ENCODE peak calls at places on chromosomes 7 and 10, in ten cellular contexts. One of them, this sample, is unnamed.

GRCh38 chr7:36091571-36092176 is 61.4 kb upstream of the EEPD1 start:
- DNase-seq in HT1080: no peak
- DNase-seq in mesothelial cell of epicardium: no peak
- DNase-seq in nephron progenitor cell: no peak
- DNase-seq in naive thymus-derived CD8-positive, alpha-beta T cell: no peak
- DNase-seq in NCI-H1105 treated with DMSO at 0.1 percent for 48 hours: no peak
- DNase-seq in non-pigmented ciliary epithelial cell: no peak
- DNase-seq in foreskin melanocyte: no peak
- DNase-seq in effector CD4-positive, alpha-beta T cell: no peak
- DNase-seq in tibial artery: no peak
- DNase-seq in this sample: no peak

GRCh38 chr10:77386833-77387232 is 250.8 kb downstream of the KCNMA1 start:
- DNase-seq in foreskin melanocyte: no peak
- DNase-seq in nephron progenitor cell: no peak
- DNase-seq in non-pigmented ciliary epithelial cell: peak; percentile 31
- DNase-seq in mesothelial cell of epicardium: no peak
- DNase-seq in effector CD4-positive, alpha-beta T cell: no peak
- DNase-seq in naive thymus-derived CD8-positive, alpha-beta T cell: no peak
- DNase-seq in NCI-H1105 treated with DMSO at 0.1 percent for 48 hours: no peak
- DNase-seq in tibial artery: no peak
- DNase-seq in HT1080: peak; percentile 96
- DNase-seq in this sample: no peak

GRCh38 chr10:130362308-130362761 is 226.1 kb downstream of the GLRX3 start:
- DNase-seq in nephron progenitor cell: peak; percentile 70
- DNase-seq in mesothelial cell of epicardium: peak; percentile 49
- DNase-seq in non-pigmented ciliary epithelial cell: no peak
- DNase-seq in foreskin melanocyte: no peak
- DNase-seq in HT1080: no peak
- DNase-seq in effector CD4-positive, alpha-beta T cell: no peak
- DNase-seq in NCI-H1105 treated with DMSO at 0.1 percent for 48 hours: peak; percentile 26
- DNase-seq in naive thymus-derived CD8-positive, alpha-beta T cell: no peak
- DNase-seq in tibial artery: no peak
- DNase-seq in this sample: no peak

GRCh38 chr10:46234431-46235060 is 52.3 kb upstream of the ANTXRL start:
- DNase-seq in nephron progenitor cell: no peak
- DNase-seq in NCI-H1105 treated with DMSO at 0.1 percent for 48 hours: no peak
- DNase-seq in non-pigmented ciliary epithelial cell: no peak
- DNase-seq in mesothelial cell of epicardium: peak; percentile 6
- DNase-seq in naive thymus-derived CD8-positive, alpha-beta T cell: no peak
- DNase-seq in foreskin melanocyte: no peak
- DNase-seq in effector CD4-positive, alpha-beta T cell: no peak
- DNase-seq in tibial artery: no peak
- DNase-seq in HT1080: no peak
- DNase-seq in this sample: no peak

GRCh38 chr10:129730993-129731325 is 233.1 kb downstream of the EBF3 start:
- DNase-seq in foreskin melanocyte: no peak
- DNase-seq in NCI-H1105 treated with DMSO at 0.1 percent for 48 hours: no peak
- DNase-seq in tibial artery: no peak
- DNase-seq in mesothelial cell of epicardium: no peak
- DNase-seq in non-pigmented ciliary epithelial cell: no peak
- DNase-seq in HT1080: no peak
- DNase-seq in nephron progenitor cell: no peak
- DNase-seq in naive thymus-derived CD8-positive, alpha-beta T cell: no peak
- DNase-seq in effector CD4-positive, alpha-beta T cell: no peak
- DNase-seq in this sample: no peak

GRCh38 chr10:95260909-95261552 is 29.8 kb downstream of the PDLIM1 start:
- DNase-seq in foreskin melanocyte: no peak
- DNase-seq in tibial artery: no peak
- DNase-seq in nephron progenitor cell: no peak
- DNase-seq in mesothelial cell of epicardium: no peak
- DNase-seq in naive thymus-derived CD8-positive, alpha-beta T cell: no peak
- DNase-seq in non-pigmented ciliary epithelial cell: no peak
- DNase-seq in HT1080: peak; percentile 45
- DNase-seq in NCI-H1105 treated with DMSO at 0.1 percent for 48 hours: no peak
- DNase-seq in effector CD4-positive, alpha-beta T cell: no peak
- DNase-seq in this sample: no peak

GRCh38 chr10:117364121-117364960 is 10.9 kb downstream of the PDZD8 start:
- DNase-seq in nephron progenitor cell: no peak
- DNase-seq in naive thymus-derived CD8-positive, alpha-beta T cell: no peak
- DNase-seq in foreskin melanocyte: no peak
- DNase-seq in mesothelial cell of epicardium: no peak
- DNase-seq in non-pigmented ciliary epithelial cell: no peak
- DNase-seq in HT1080: peak; percentile 18
- DNase-seq in NCI-H1105 treated with DMSO at 0.1 percent for 48 hours: no peak
- DNase-seq in tibial artery: no peak
- DNase-seq in effector CD4-positive, alpha-beta T cell: no peak
- DNase-seq in this sample: no peak

GRCh38 chr10:103493362-103493871 is at the start of gene NEURL1:
- DNase-seq in non-pigmented ciliary epithelial cell: no peak
- DNase-seq in naive thymus-derived CD8-positive, alpha-beta T cell: peak; percentile 16
- DNase-seq in HT1080: no peak
- DNase-seq in tibial artery: no peak
- DNase-seq in foreskin melanocyte: no peak
- DNase-seq in mesothelial cell of epicardium: no peak
- DNase-seq in effector CD4-positive, alpha-beta T cell: no peak
- DNase-seq in NCI-H1105 treated with DMSO at 0.1 percent for 48 hours: peak; percentile 39
- DNase-seq in nephron progenitor cell: peak; percentile 68
- DNase-seq in this sample: peak; percentile 55

GRCh38 chr10:29057712-29058426 is 231.0 kb upstream of the LYZL1 start:
- DNase-seq in tibial artery: no peak
- DNase-seq in NCI-H1105 treated with DMSO at 0.1 percent for 48 hours: no peak
- DNase-seq in effector CD4-positive, alpha-beta T cell: no peak
- DNase-seq in non-pigmented ciliary epithelial cell: no peak
- DNase-seq in HT1080: no peak
- DNase-seq in mesothelial cell of epicardium: no peak
- DNase-seq in nephron progenitor cell: no peak
- DNase-seq in foreskin melanocyte: no peak
- DNase-seq in naive thymus-derived CD8-positive, alpha-beta T cell: no peak
- DNase-seq in this sample: no peak

GRCh38 chr10:13808556-13809391 is 222.0 kb downstream of the PRPF18 start:
- DNase-seq in naive thymus-derived CD8-positive, alpha-beta T cell: no peak
- DNase-seq in non-pigmented ciliary epithelial cell: no peak
- DNase-seq in effector CD4-positive, alpha-beta T cell: no peak
- DNase-seq in HT1080: no peak
- DNase-seq in NCI-H1105 treated with DMSO at 0.1 percent for 48 hours: no peak
- DNase-seq in mesothelial cell of epicardium: no peak
- DNase-seq in tibial artery: no peak
- DNase-seq in nephron progenitor cell: no peak
- DNase-seq in foreskin melanocyte: no peak
- DNase-seq in this sample: no peak

GRCh38 chr10:96967847-96968246 is 135.7 kb downstream of the LCOR start:
- DNase-seq in nephron progenitor cell: no peak
- DNase-seq in non-pigmented ciliary epithelial cell: peak; percentile 28
- DNase-seq in mesothelial cell of epicardium: no peak
- DNase-seq in HT1080: no peak
- DNase-seq in tibial artery: no peak
- DNase-seq in effector CD4-positive, alpha-beta T cell: no peak
- DNase-seq in naive thymus-derived CD8-positive, alpha-beta T cell: no peak
- DNase-seq in NCI-H1105 treated with DMSO at 0.1 percent for 48 hours: no peak
- DNase-seq in foreskin melanocyte: peak; percentile 14
- DNase-seq in this sample: no peak

GRCh38 chr7:85529831-85530230 is 343.0 kb upstream of the SEMA3D start:
- DNase-seq in HT1080: peak; percentile 43
- DNase-seq in naive thymus-derived CD8-positive, alpha-beta T cell: no peak
- DNase-seq in foreskin melanocyte: peak; percentile 55
- DNase-seq in non-pigmented ciliary epithelial cell: peak; percentile 46
- DNase-seq in NCI-H1105 treated with DMSO at 0.1 percent for 48 hours: no peak
- DNase-seq in tibial artery: no peak
- DNase-seq in nephron progenitor cell: no peak
- DNase-seq in mesothelial cell of epicardium: no peak
- DNase-seq in effector CD4-positive, alpha-beta T cell: no peak
- DNase-seq in this sample: no peak

GRCh38 chr10:22634606-22635467 is 79.5 kb downstream of the PIP4K2A start:
- DNase-seq in non-pigmented ciliary epithelial cell: no peak
- DNase-seq in tibial artery: no peak
- DNase-seq in effector CD4-positive, alpha-beta T cell: no peak
- DNase-seq in NCI-H1105 treated with DMSO at 0.1 percent for 48 hours: no peak
- DNase-seq in naive thymus-derived CD8-positive, alpha-beta T cell: no peak
- DNase-seq in mesothelial cell of epicardium: no peak
- DNase-seq in HT1080: no peak
- DNase-seq in foreskin melanocyte: no peak
- DNase-seq in nephron progenitor cell: no peak
- DNase-seq in this sample: no peak

GRCh38 chr7:27116521-27116946 is 14.0 kb downstream of the HOXA4 start:
- DNase-seq in HT1080: no peak
- DNase-seq in tibial artery: no peak
- DNase-seq in mesothelial cell of epicardium: peak; percentile 42
- DNase-seq in nephron progenitor cell: no peak
- DNase-seq in naive thymus-derived CD8-positive, alpha-beta T cell: no peak
- DNase-seq in NCI-H1105 treated with DMSO at 0.1 percent for 48 hours: peak; percentile 54
- DNase-seq in non-pigmented ciliary epithelial cell: no peak
- DNase-seq in foreskin melanocyte: no peak
- DNase-seq in effector CD4-positive, alpha-beta T cell: no peak
- DNase-seq in this sample: no peak

GRCh38 chr10:74439213-74439612 is 288.2 kb downstream of the ADK start:
- DNase-seq in effector CD4-positive, alpha-beta T cell: no peak
- DNase-seq in tibial artery: no peak
- DNase-seq in naive thymus-derived CD8-positive, alpha-beta T cell: no peak
- DNase-seq in HT1080: no peak
- DNase-seq in nephron progenitor cell: no peak
- DNase-seq in NCI-H1105 treated with DMSO at 0.1 percent for 48 hours: no peak
- DNase-seq in mesothelial cell of epicardium: no peak
- DNase-seq in foreskin melanocyte: no peak
- DNase-seq in non-pigmented ciliary epithelial cell: no peak
- DNase-seq in this sample: no peak

GRCh38 chr10:130719447-130719752 is 583.2 kb downstream of the GLRX3 start:
- DNase-seq in nephron progenitor cell: no peak
- DNase-seq in naive thymus-derived CD8-positive, alpha-beta T cell: no peak
- DNase-seq in non-pigmented ciliary epithelial cell: no peak
- DNase-seq in mesothelial cell of epicardium: no peak
- DNase-seq in HT1080: no peak
- DNase-seq in foreskin melanocyte: no peak
- DNase-seq in effector CD4-positive, alpha-beta T cell: no peak
- DNase-seq in NCI-H1105 treated with DMSO at 0.1 percent for 48 hours: no peak
- DNase-seq in tibial artery: no peak
- DNase-seq in this sample: no peak

GRCh38 chr10:3972460-3973366 is 187.7 kb upstream of the KLF6 start:
- DNase-seq in nephron progenitor cell: no peak
- DNase-seq in effector CD4-positive, alpha-beta T cell: no peak
- DNase-seq in mesothelial cell of epicardium: no peak
- DNase-seq in naive thymus-derived CD8-positive, alpha-beta T cell: no peak
- DNase-seq in non-pigmented ciliary epithelial cell: no peak
- DNase-seq in NCI-H1105 treated with DMSO at 0.1 percent for 48 hours: no peak
- DNase-seq in foreskin melanocyte: peak; percentile 45
- DNase-seq in HT1080: no peak
- DNase-seq in tibial artery: no peak
- DNase-seq in this sample: no peak

GRCh38 chr10:80464557-80465466 is 10.7 kb downstream of the TSPAN14 start:
- DNase-seq in naive thymus-derived CD8-positive, alpha-beta T cell: peak; percentile 47
- DNase-seq in HT1080: peak; percentile 38
- DNase-seq in nephron progenitor cell: peak; percentile 34
- DNase-seq in mesothelial cell of epicardium: no peak
- DNase-seq in foreskin melanocyte: peak; percentile 95
- DNase-seq in tibial artery: no peak
- DNase-seq in effector CD4-positive, alpha-beta T cell: no peak
- DNase-seq in NCI-H1105 treated with DMSO at 0.1 percent for 48 hours: peak; percentile 40
- DNase-seq in non-pigmented ciliary epithelial cell: no peak
- DNase-seq in this sample: peak; percentile 75

GRCh38 chr7:143013473-143013872 is 13.5 kb downstream of the OR9A2 start:
- DNase-seq in foreskin melanocyte: no peak
- DNase-seq in effector CD4-positive, alpha-beta T cell: no peak
- DNase-seq in non-pigmented ciliary epithelial cell: no peak
- DNase-seq in naive thymus-derived CD8-positive, alpha-beta T cell: no peak
- DNase-seq in nephron progenitor cell: no peak
- DNase-seq in tibial artery: no peak
- DNase-seq in NCI-H1105 treated with DMSO at 0.1 percent for 48 hours: no peak
- DNase-seq in HT1080: no peak
- DNase-seq in mesothelial cell of epicardium: no peak
- DNase-seq in this sample: no peak

GRCh38 chr7:121084256-121084655 is 95.7 kb downstream of the CPED1 start:
- DNase-seq in NCI-H1105 treated with DMSO at 0.1 percent for 48 hours: no peak
- DNase-seq in naive thymus-derived CD8-positive, alpha-beta T cell: no peak
- DNase-seq in effector CD4-positive, alpha-beta T cell: no peak
- DNase-seq in nephron progenitor cell: no peak
- DNase-seq in non-pigmented ciliary epithelial cell: no peak
- DNase-seq in mesothelial cell of epicardium: no peak
- DNase-seq in HT1080: no peak
- DNase-seq in foreskin melanocyte: no peak
- DNase-seq in tibial artery: no peak
- DNase-seq in this sample: no peak

GRCh38 chr7:127704211-127704610 is 52.2 kb downstream of the SND1 start:
- DNase-seq in non-pigmented ciliary epithelial cell: no peak
- DNase-seq in HT1080: no peak
- DNase-seq in nephron progenitor cell: no peak
- DNase-seq in mesothelial cell of epicardium: no peak
- DNase-seq in naive thymus-derived CD8-positive, alpha-beta T cell: no peak
- DNase-seq in effector CD4-positive, alpha-beta T cell: no peak
- DNase-seq in NCI-H1105 treated with DMSO at 0.1 percent for 48 hours: no peak
- DNase-seq in foreskin melanocyte: no peak
- DNase-seq in tibial artery: no peak
- DNase-seq in this sample: no peak

GRCh38 chr7:6232534-6232933 is 39.9 kb downstream of the CYTH3 start:
- DNase-seq in effector CD4-positive, alpha-beta T cell: no peak
- DNase-seq in naive thymus-derived CD8-positive, alpha-beta T cell: no peak
- DNase-seq in non-pigmented ciliary epithelial cell: no peak
- DNase-seq in mesothelial cell of epicardium: no peak
- DNase-seq in NCI-H1105 treated with DMSO at 0.1 percent for 48 hours: no peak
- DNase-seq in nephron progenitor cell: no peak
- DNase-seq in HT1080: peak; percentile 21
- DNase-seq in tibial artery: peak; percentile 72
- DNase-seq in foreskin melanocyte: no peak
- DNase-seq in this sample: peak; percentile 44

GRCh38 chr7:116592041-116592355 is 67.2 kb downstream of the CAV1 start:
- DNase-seq in NCI-H1105 treated with DMSO at 0.1 percent for 48 hours: no peak
- DNase-seq in tibial artery: no peak
- DNase-seq in foreskin melanocyte: no peak
- DNase-seq in non-pigmented ciliary epithelial cell: no peak
- DNase-seq in naive thymus-derived CD8-positive, alpha-beta T cell: no peak
- DNase-seq in nephron progenitor cell: no peak
- DNase-seq in mesothelial cell of epicardium: no peak
- DNase-seq in HT1080: no peak
- DNase-seq in effector CD4-positive, alpha-beta T cell: no peak
- DNase-seq in this sample: no peak

GRCh38 chr7:50101873-50102272 is 8.8 kb upstream of the ZPBP start:
- DNase-seq in NCI-H1105 treated with DMSO at 0.1 percent for 48 hours: no peak
- DNase-seq in non-pigmented ciliary epithelial cell: no peak
- DNase-seq in tibial artery: no peak
- DNase-seq in HT1080: no peak
- DNase-seq in foreskin melanocyte: no peak
- DNase-seq in nephron progenitor cell: no peak
- DNase-seq in mesothelial cell of epicardium: no peak
- DNase-seq in effector CD4-positive, alpha-beta T cell: no peak
- DNase-seq in naive thymus-derived CD8-positive, alpha-beta T cell: no peak
- DNase-seq in this sample: no peak